ENCODE peak calls at places on chromosomes 2 and 18, in seven cellular contexts. One of them, this sample, is unnamed.

GRCh38 chr18:70380915-70381896 is 92.4 kb downstream of the SOCS6 start:
- DNase-seq in EH: no peak
- DNase-seq in uterus: no peak
- DNase-seq in A172: peak; percentile 84
- DNase-seq in NAMALWA: no peak
- DNase-seq in NCI-H345: peak; percentile 91
- DNase-seq in ELR: no peak
- DNase-seq in this sample: peak; percentile 49

GRCh38 chr2:230942920-230943896 is 18.2 kb upstream of the GPR55 start:
- DNase-seq in EH: peak; percentile 35
- DNase-seq in uterus: no peak
- DNase-seq in A172: no peak
- DNase-seq in NAMALWA: peak; percentile 10
- DNase-seq in NCI-H345: no peak
- DNase-seq in ELR: no peak
- DNase-seq in this sample: no peak

GRCh38 chr2:74779587-74780135 is 54.3 kb upstream of the HK2 start:
- DNase-seq in EH: no peak
- DNase-seq in uterus: no peak
- DNase-seq in A172: no peak
- DNase-seq in NAMALWA: no peak
- DNase-seq in NCI-H345: no peak
- DNase-seq in ELR: no peak
- DNase-seq in this sample: no peak

GRCh38 chr2:134599236-134599635 is 119.6 kb downstream of the TMEM163 start:
- DNase-seq in EH: no peak
- DNase-seq in uterus: no peak
- DNase-seq in A172: no peak
- DNase-seq in NAMALWA: no peak
- DNase-seq in NCI-H345: no peak
- DNase-seq in ELR: no peak
- DNase-seq in this sample: no peak

GRCh38 chr2:143850084-143850483 is 669.8 kb downstream of the ZEB2 start:
- DNase-seq in EH: no peak
- DNase-seq in uterus: no peak
- DNase-seq in A172: peak; percentile 11
- DNase-seq in NAMALWA: no peak
- DNase-seq in NCI-H345: no peak
- DNase-seq in ELR: no peak
- DNase-seq in this sample: no peak

GRCh38 chr2:72084584-72084976 is 63.1 kb downstream of the CYP26B1 start:
- DNase-seq in EH: peak; percentile 29
- DNase-seq in uterus: no peak
- DNase-seq in A172: no peak
- DNase-seq in NAMALWA: no peak
- DNase-seq in NCI-H345: no peak
- DNase-seq in ELR: peak; percentile 10
- DNase-seq in this sample: no peak

GRCh38 chr2:26951246-26951645 is 19.2 kb upstream of the MAPRE3 start:
- DNase-seq in EH: no peak
- DNase-seq in uterus: no peak
- DNase-seq in A172: no peak
- DNase-seq in NAMALWA: no peak
- DNase-seq in NCI-H345: no peak
- DNase-seq in ELR: no peak
- DNase-seq in this sample: no peak

GRCh38 chr2:234679766-234680687 is 183.1 kb upstream of the ARL4C start:
- DNase-seq in EH: peak; percentile 99
- DNase-seq in uterus: peak; percentile 58
- DNase-seq in A172: peak; percentile 97
- DNase-seq in NAMALWA: no peak
- DNase-seq in NCI-H345: no peak
- DNase-seq in ELR: peak; percentile 98
- DNase-seq in this sample: peak; percentile 74

GRCh38 chr18:22710628-22711380 is 222.3 kb upstream of the RBBP8 start:
- DNase-seq in EH: peak; percentile 41
- DNase-seq in uterus: peak; percentile 64
- DNase-seq in A172: peak; percentile 41
- DNase-seq in NAMALWA: no peak
- DNase-seq in NCI-H345: no peak
- DNase-seq in ELR: no peak
- DNase-seq in this sample: peak; percentile 60

GRCh38 chr2:201254331-201254730 is 6.0 kb upstream of the CASP8 start:
- DNase-seq in EH: peak; percentile 62
- DNase-seq in uterus: no peak
- DNase-seq in A172: peak; percentile 65
- DNase-seq in NAMALWA: no peak
- DNase-seq in NCI-H345: peak; percentile 18
- DNase-seq in ELR: no peak
- DNase-seq in this sample: no peak

GRCh38 chr2:132415256-132416079 is 1.1 kb upstream of the GPR39 start:
- DNase-seq in EH: peak; percentile 19
- DNase-seq in uterus: no peak
- DNase-seq in A172: no peak
- DNase-seq in NAMALWA: no peak
- DNase-seq in NCI-H345: peak; percentile 81
- DNase-seq in ELR: peak; percentile 49
- DNase-seq in this sample: no peak

GRCh38 chr2:16327311-16327710 is 338.3 kb downstream of the CYRIA start:
- DNase-seq in EH: no peak
- DNase-seq in uterus: no peak
- DNase-seq in A172: no peak
- DNase-seq in NAMALWA: no peak
- DNase-seq in NCI-H345: no peak
- DNase-seq in ELR: no peak
- DNase-seq in this sample: no peak

GRCh38 chr2:226733189-226733858 is 66.3 kb downstream of the IRS1 start:
- DNase-seq in EH: no peak
- DNase-seq in uterus: no peak
- DNase-seq in A172: no peak
- DNase-seq in NAMALWA: no peak
- DNase-seq in NCI-H345: no peak
- DNase-seq in ELR: no peak
- DNase-seq in this sample: no peak

This sample was measured in left cardiac atrium.